ENCODE peak calls at places on chromosomes 12 and 14, in eight cellular contexts. One of them, this sample, is unnamed.

GRCh38 chr14:75960219-75960618 is 21.6 kb downstream of the TGFB3 start:
- DNase-seq in GM06990: peak
- DNase-seq in pancreas: no peak
- DNase-seq in endothelial cell: no peak
- DNase-seq in fibroblast of mammary gland: no peak
- DNase-seq in GM19239: peak
- DNase-seq in stimulated activated CD8-positive, alpha-beta memory T cell treated with anti-CD3 and anti-CD28 coated beads, Interleukin-12 subunit alpha, Interleukin-12 subunit beta, amount 100 ng/mL, for 1 hour: no peak
- DNase-seq in lower leg skin: no peak
- DNase-seq in this sample: no peak

GRCh38 chr12:55742719-55743130 is at the start of gene GDF11:
- DNase-seq in GM06990: peak
- DNase-seq in pancreas: peak
- DNase-seq in endothelial cell: no peak
- DNase-seq in fibroblast of mammary gland: peak
- DNase-seq in GM19239: peak
- DNase-seq in stimulated activated CD8-positive, alpha-beta memory T cell treated with anti-CD3 and anti-CD28 coated beads, Interleukin-12 subunit alpha, Interleukin-12 subunit beta, amount 100 ng/mL, for 1 hour: peak
- DNase-seq in lower leg skin: no peak
- DNase-seq in this sample: peak

GRCh38 chr12:99063182-99063581 is 418.1 kb downstream of the APAF1 start:
- DNase-seq in GM06990: no peak
- DNase-seq in pancreas: no peak
- DNase-seq in endothelial cell: no peak
- DNase-seq in fibroblast of mammary gland: no peak
- DNase-seq in GM19239: no peak
- DNase-seq in stimulated activated CD8-positive, alpha-beta memory T cell treated with anti-CD3 and anti-CD28 coated beads, Interleukin-12 subunit alpha, Interleukin-12 subunit beta, amount 100 ng/mL, for 1 hour: no peak
- DNase-seq in lower leg skin: no peak
- DNase-seq in this sample: no peak

GRCh38 chr12:47634127-47634526 is 71.7 kb downstream of the RPAP3 start:
- DNase-seq in GM06990: no peak
- DNase-seq in pancreas: no peak
- DNase-seq in endothelial cell: no peak
- DNase-seq in fibroblast of mammary gland: no peak
- DNase-seq in GM19239: no peak
- DNase-seq in stimulated activated CD8-positive, alpha-beta memory T cell treated with anti-CD3 and anti-CD28 coated beads, Interleukin-12 subunit alpha, Interleukin-12 subunit beta, amount 100 ng/mL, for 1 hour: no peak
- DNase-seq in lower leg skin: no peak
- DNase-seq in this sample: no peak

GRCh38 chr12:132544498-132544897 is 54.5 kb downstream of the FBRSL1 start:
- DNase-seq in GM06990: no peak
- DNase-seq in pancreas: no peak
- DNase-seq in endothelial cell: no peak
- DNase-seq in fibroblast of mammary gland: no peak
- DNase-seq in GM19239: no peak
- DNase-seq in stimulated activated CD8-positive, alpha-beta memory T cell treated with anti-CD3 and anti-CD28 coated beads, Interleukin-12 subunit alpha, Interleukin-12 subunit beta, amount 100 ng/mL, for 1 hour: no peak
- DNase-seq in lower leg skin: no peak
- DNase-seq in this sample: no peak

GRCh38 chr14:106327234-106327633 is 800.9 kb downstream of the TMEM121 start:
- DNase-seq in GM06990: no peak
- DNase-seq in pancreas: no peak
- DNase-seq in endothelial cell: no peak
- DNase-seq in fibroblast of mammary gland: no peak
- DNase-seq in GM19239: no peak
- DNase-seq in stimulated activated CD8-positive, alpha-beta memory T cell treated with anti-CD3 and anti-CD28 coated beads, Interleukin-12 subunit alpha, Interleukin-12 subunit beta, amount 100 ng/mL, for 1 hour: no peak
- DNase-seq in lower leg skin: no peak
- DNase-seq in this sample: no peak

GRCh38 chr14:20683896-20684661 is at the start of gene RNASE4:
- DNase-seq in GM06990: peak
- DNase-seq in pancreas: peak
- DNase-seq in endothelial cell: peak
- DNase-seq in fibroblast of mammary gland: peak
- DNase-seq in GM19239: peak
- DNase-seq in stimulated activated CD8-positive, alpha-beta memory T cell treated with anti-CD3 and anti-CD28 coated beads, Interleukin-12 subunit alpha, Interleukin-12 subunit beta, amount 100 ng/mL, for 1 hour: peak
- DNase-seq in lower leg skin: peak
- DNase-seq in this sample: peak

GRCh38 chr12:14691560-14691959 is 4.8 kb downstream of the GUCY2C start:
- DNase-seq in GM06990: no peak
- DNase-seq in pancreas: peak
- DNase-seq in endothelial cell: no peak
- DNase-seq in fibroblast of mammary gland: peak
- DNase-seq in GM19239: no peak
- DNase-seq in stimulated activated CD8-positive, alpha-beta memory T cell treated with anti-CD3 and anti-CD28 coated beads, Interleukin-12 subunit alpha, Interleukin-12 subunit beta, amount 100 ng/mL, for 1 hour: no peak
- DNase-seq in lower leg skin: peak
- DNase-seq in this sample: no peak

GRCh38 chr14:96920023-96920422 is 122.8 kb downstream of the VRK1 start:
- DNase-seq in GM06990: no peak
- DNase-seq in pancreas: no peak
- DNase-seq in endothelial cell: no peak
- DNase-seq in fibroblast of mammary gland: peak
- DNase-seq in GM19239: no peak
- DNase-seq in stimulated activated CD8-positive, alpha-beta memory T cell treated with anti-CD3 and anti-CD28 coated beads, Interleukin-12 subunit alpha, Interleukin-12 subunit beta, amount 100 ng/mL, for 1 hour: no peak
- DNase-seq in lower leg skin: no peak
- DNase-seq in this sample: no peak

GRCh38 chr12:9649532-9649940 is 20.0 kb upstream of the CLEC2D start:
- DNase-seq in GM06990: no peak
- DNase-seq in pancreas: no peak
- DNase-seq in endothelial cell: peak
- DNase-seq in fibroblast of mammary gland: no peak
- DNase-seq in GM19239: no peak
- DNase-seq in stimulated activated CD8-positive, alpha-beta memory T cell treated with anti-CD3 and anti-CD28 coated beads, Interleukin-12 subunit alpha, Interleukin-12 subunit beta, amount 100 ng/mL, for 1 hour: no peak
- DNase-seq in lower leg skin: no peak
- DNase-seq in this sample: no peak

GRCh38 chr12:79127268-79127895 is 262.8 kb downstream of the SYT1 start:
- DNase-seq in GM06990: peak
- DNase-seq in pancreas: no peak
- DNase-seq in endothelial cell: no peak
- DNase-seq in fibroblast of mammary gland: peak
- DNase-seq in GM19239: no peak
- DNase-seq in stimulated activated CD8-positive, alpha-beta memory T cell treated with anti-CD3 and anti-CD28 coated beads, Interleukin-12 subunit alpha, Interleukin-12 subunit beta, amount 100 ng/mL, for 1 hour: no peak
- DNase-seq in lower leg skin: no peak
- DNase-seq in this sample: no peak

GRCh38 chr12:52788111-52788875 is 7.6 kb downstream of the KRT3 start:
- DNase-seq in GM06990: no peak
- DNase-seq in pancreas: no peak
- DNase-seq in endothelial cell: no peak
- DNase-seq in fibroblast of mammary gland: no peak
- DNase-seq in GM19239: no peak
- DNase-seq in stimulated activated CD8-positive, alpha-beta memory T cell treated with anti-CD3 and anti-CD28 coated beads, Interleukin-12 subunit alpha, Interleukin-12 subunit beta, amount 100 ng/mL, for 1 hour: no peak
- DNase-seq in lower leg skin: no peak
- DNase-seq in this sample: no peak

GRCh38 chr12:128140551-128140950 is 126.4 kb upstream of the TMEM132C start:
- DNase-seq in GM06990: no peak
- DNase-seq in pancreas: no peak
- DNase-seq in endothelial cell: no peak
- DNase-seq in fibroblast of mammary gland: no peak
- DNase-seq in GM19239: no peak
- DNase-seq in stimulated activated CD8-positive, alpha-beta memory T cell treated with anti-CD3 and anti-CD28 coated beads, Interleukin-12 subunit alpha, Interleukin-12 subunit beta, amount 100 ng/mL, for 1 hour: no peak
- DNase-seq in lower leg skin: no peak
- DNase-seq in this sample: no peak

GRCh38 chr14:103302966-103303365 is 31.1 kb upstream of the EIF5 start:
- DNase-seq in GM06990: no peak
- DNase-seq in pancreas: no peak
- DNase-seq in endothelial cell: no peak
- DNase-seq in fibroblast of mammary gland: no peak
- DNase-seq in GM19239: no peak
- DNase-seq in stimulated activated CD8-positive, alpha-beta memory T cell treated with anti-CD3 and anti-CD28 coated beads, Interleukin-12 subunit alpha, Interleukin-12 subunit beta, amount 100 ng/mL, for 1 hour: no peak
- DNase-seq in lower leg skin: no peak
- DNase-seq in this sample: no peak

GRCh38 chr12:105322070-105322469 is 8.4 kb upstream of the C12orf75 start:
- DNase-seq in GM06990: no peak
- DNase-seq in pancreas: no peak
- DNase-seq in endothelial cell: no peak
- DNase-seq in fibroblast of mammary gland: peak
- DNase-seq in GM19239: no peak
- DNase-seq in stimulated activated CD8-positive, alpha-beta memory T cell treated with anti-CD3 and anti-CD28 coated beads, Interleukin-12 subunit alpha, Interleukin-12 subunit beta, amount 100 ng/mL, for 1 hour: no peak
- DNase-seq in lower leg skin: peak
- DNase-seq in this sample: no peak

GRCh38 chr12:26651566-26652188 is 181.3 kb downstream of the ITPR2 start:
- DNase-seq in GM06990: peak
- DNase-seq in pancreas: peak
- DNase-seq in endothelial cell: peak
- DNase-seq in fibroblast of mammary gland: peak
- DNase-seq in GM19239: peak
- DNase-seq in stimulated activated CD8-positive, alpha-beta memory T cell treated with anti-CD3 and anti-CD28 coated beads, Interleukin-12 subunit alpha, Interleukin-12 subunit beta, amount 100 ng/mL, for 1 hour: no peak
- DNase-seq in lower leg skin: no peak
- DNase-seq in this sample: no peak

GRCh38 chr12:88057994-88058718 is 29.0 kb upstream of the C12orf50 start:
- DNase-seq in GM06990: no peak
- DNase-seq in pancreas: no peak
- DNase-seq in endothelial cell: no peak
- DNase-seq in fibroblast of mammary gland: peak
- DNase-seq in GM19239: no peak
- DNase-seq in stimulated activated CD8-positive, alpha-beta memory T cell treated with anti-CD3 and anti-CD28 coated beads, Interleukin-12 subunit alpha, Interleukin-12 subunit beta, amount 100 ng/mL, for 1 hour: no peak
- DNase-seq in lower leg skin: no peak
- DNase-seq in this sample: no peak

GRCh38 chr12:69225251-69225910 is 14.0 kb upstream of the CPSF6 start:
- DNase-seq in GM06990: no peak
- DNase-seq in pancreas: no peak
- DNase-seq in endothelial cell: no peak
- DNase-seq in fibroblast of mammary gland: no peak
- DNase-seq in GM19239: no peak
- DNase-seq in stimulated activated CD8-positive, alpha-beta memory T cell treated with anti-CD3 and anti-CD28 coated beads, Interleukin-12 subunit alpha, Interleukin-12 subunit beta, amount 100 ng/mL, for 1 hour: no peak
- DNase-seq in lower leg skin: no peak
- DNase-seq in this sample: no peak

GRCh38 chr14:93281937-93282336 is 50.9 kb downstream of the BTBD7 start:
- DNase-seq in GM06990: no peak
- DNase-seq in pancreas: no peak
- DNase-seq in endothelial cell: no peak
- DNase-seq in fibroblast of mammary gland: no peak
- DNase-seq in GM19239: no peak
- DNase-seq in stimulated activated CD8-positive, alpha-beta memory T cell treated with anti-CD3 and anti-CD28 coated beads, Interleukin-12 subunit alpha, Interleukin-12 subunit beta, amount 100 ng/mL, for 1 hour: no peak
- DNase-seq in lower leg skin: no peak
- DNase-seq in this sample: no peak

GRCh38 chr12:6778212-6778570 is 5.9 kb downstream of the LAG3 start:
- DNase-seq in GM06990: no peak
- DNase-seq in pancreas: peak
- DNase-seq in endothelial cell: peak
- DNase-seq in fibroblast of mammary gland: peak
- DNase-seq in GM19239: no peak
- DNase-seq in stimulated activated CD8-positive, alpha-beta memory T cell treated with anti-CD3 and anti-CD28 coated beads, Interleukin-12 subunit alpha, Interleukin-12 subunit beta, amount 100 ng/mL, for 1 hour: no peak
- DNase-seq in lower leg skin: no peak
- DNase-seq in this sample: no peak

GRCh38 chr12:19186722-19187661 is 57.5 kb downstream of the PLEKHA5 start:
- DNase-seq in GM06990: peak
- DNase-seq in pancreas: no peak
- DNase-seq in endothelial cell: no peak
- DNase-seq in fibroblast of mammary gland: peak
- DNase-seq in GM19239: no peak
- DNase-seq in stimulated activated CD8-positive, alpha-beta memory T cell treated with anti-CD3 and anti-CD28 coated beads, Interleukin-12 subunit alpha, Interleukin-12 subunit beta, amount 100 ng/mL, for 1 hour: no peak
- DNase-seq in lower leg skin: no peak
- DNase-seq in this sample: peak

GRCh38 chr12:52942056-52942913 is 6.6 kb upstream of the KRT18 start:
- DNase-seq in GM06990: no peak
- DNase-seq in pancreas: no peak
- DNase-seq in endothelial cell: no peak
- DNase-seq in fibroblast of mammary gland: no peak
- DNase-seq in GM19239: no peak
- DNase-seq in stimulated activated CD8-positive, alpha-beta memory T cell treated with anti-CD3 and anti-CD28 coated beads, Interleukin-12 subunit alpha, Interleukin-12 subunit beta, amount 100 ng/mL, for 1 hour: no peak
- DNase-seq in lower leg skin: no peak
- DNase-seq in this sample: no peak

GRCh38 chr12:11860026-11860425 is 210.6 kb downstream of the ETV6 start:
- DNase-seq in GM06990: no peak
- DNase-seq in pancreas: no peak
- DNase-seq in endothelial cell: no peak
- DNase-seq in fibroblast of mammary gland: no peak
- DNase-seq in GM19239: no peak
- DNase-seq in stimulated activated CD8-positive, alpha-beta memory T cell treated with anti-CD3 and anti-CD28 coated beads, Interleukin-12 subunit alpha, Interleukin-12 subunit beta, amount 100 ng/mL, for 1 hour: no peak
- DNase-seq in lower leg skin: no peak
- DNase-seq in this sample: no peak

GRCh38 chr12:91219511-91219910 is 36.9 kb upstream of the DCN start:
- DNase-seq in GM06990: no peak
- DNase-seq in pancreas: no peak
- DNase-seq in endothelial cell: no peak
- DNase-seq in fibroblast of mammary gland: peak
- DNase-seq in GM19239: no peak
- DNase-seq in stimulated activated CD8-positive, alpha-beta memory T cell treated with anti-CD3 and anti-CD28 coated beads, Interleukin-12 subunit alpha, Interleukin-12 subunit beta, amount 100 ng/mL, for 1 hour: no peak
- DNase-seq in lower leg skin: no peak
- DNase-seq in this sample: no peak

GRCh38 chr12:126663304-126664094 is 1598.3 kb downstream of the AACS start:
- DNase-seq in GM06990: no peak
- DNase-seq in pancreas: no peak
- DNase-seq in endothelial cell: no peak
- DNase-seq in fibroblast of mammary gland: peak
- DNase-seq in GM19239: no peak
- DNase-seq in stimulated activated CD8-positive, alpha-beta memory T cell treated with anti-CD3 and anti-CD28 coated beads, Interleukin-12 subunit alpha, Interleukin-12 subunit beta, amount 100 ng/mL, for 1 hour: no peak
- DNase-seq in lower leg skin: no peak
- DNase-seq in this sample: no peak

GRCh38 chr14:55749201-55749812 is 169.3 kb downstream of the KTN1 start:
- DNase-seq in GM06990: no peak
- DNase-seq in pancreas: peak
- DNase-seq in endothelial cell: no peak
- DNase-seq in fibroblast of mammary gland: peak
- DNase-seq in GM19239: no peak
- DNase-seq in stimulated activated CD8-positive, alpha-beta memory T cell treated with anti-CD3 and anti-CD28 coated beads, Interleukin-12 subunit alpha, Interleukin-12 subunit beta, amount 100 ng/mL, for 1 hour: no peak
- DNase-seq in lower leg skin: no peak
- DNase-seq in this sample: no peak

GRCh38 chr14:52318829-52319604 is 4.9 kb downstream of the PTGER2 start:
- DNase-seq in GM06990: no peak
- DNase-seq in pancreas: no peak
- DNase-seq in endothelial cell: no peak
- DNase-seq in fibroblast of mammary gland: peak
- DNase-seq in GM19239: no peak
- DNase-seq in stimulated activated CD8-positive, alpha-beta memory T cell treated with anti-CD3 and anti-CD28 coated beads, Interleukin-12 subunit alpha, Interleukin-12 subunit beta, amount 100 ng/mL, for 1 hour: no peak
- DNase-seq in lower leg skin: no peak
- DNase-seq in this sample: no peak